ENCODE peak calls at places on chromosomes 12 and 14, in five cellular contexts. One of them, this sample, is unnamed.

GRCh38 chr12:1927751-1928351 is 9.4 kb upstream of the CACNA2D4 start:
- DNase-seq in DMS79 treated with DMSO at 0.1 percent for 48 hours: no peak
- DNase-seq in T-helper 1 cell: no peak
- DNase-seq in mesendoderm: peak
- DNase-seq in amniotic stem cell: no peak
- DNase-seq in this sample: no peak

GRCh38 chr14:53437858-53438257 is 284.7 kb upstream of the DDHD1 start:
- DNase-seq in T-helper 1 cell: no peak
- DNase-seq in mesendoderm: no peak
- DNase-seq in amniotic stem cell: no peak
- DNase-seq in DMS79 treated with DMSO at 0.1 percent for 48 hours: no peak
- DNase-seq in this sample: no peak

GRCh38 chr12:29889737-29890136 is 106.0 kb upstream of the TMTC1 start:
- DNase-seq in DMS79 treated with DMSO at 0.1 percent for 48 hours: no peak
- DNase-seq in mesendoderm: peak
- DNase-seq in T-helper 1 cell: no peak
- DNase-seq in amniotic stem cell: no peak
- DNase-seq in this sample: no peak

GRCh38 chr12:74538491-74539258 is 1.0 kb downstream of the ATXN7L3B start:
- DNase-seq in T-helper 1 cell: no peak
- DNase-seq in amniotic stem cell: no peak
- DNase-seq in DMS79 treated with DMSO at 0.1 percent for 48 hours: no peak
- DNase-seq in mesendoderm: peak
- DNase-seq in this sample: no peak

GRCh38 chr14:53516261-53516774 is 363.2 kb upstream of the DDHD1 start:
- DNase-seq in mesendoderm: no peak
- DNase-seq in T-helper 1 cell: no peak
- DNase-seq in DMS79 treated with DMSO at 0.1 percent for 48 hours: no peak
- DNase-seq in amniotic stem cell: peak
- DNase-seq in this sample: no peak

GRCh38 chr12:57627504-57628279 is 5.3 kb downstream of the B4GALNT1 start:
- DNase-seq in T-helper 1 cell: no peak
- DNase-seq in amniotic stem cell: no peak
- DNase-seq in DMS79 treated with DMSO at 0.1 percent for 48 hours: no peak
- DNase-seq in mesendoderm: no peak
- DNase-seq in this sample: no peak

GRCh38 chr14:75125617-75126016 is 1.2 kb downstream of the NEK9 start:
- DNase-seq in mesendoderm: no peak
- DNase-seq in amniotic stem cell: no peak
- DNase-seq in DMS79 treated with DMSO at 0.1 percent for 48 hours: no peak
- DNase-seq in T-helper 1 cell: no peak
- DNase-seq in this sample: no peak

GRCh38 chr14:101858791-101859537 is 97.5 kb downstream of the PPP2R5C start:
- DNase-seq in T-helper 1 cell: no peak
- DNase-seq in amniotic stem cell: no peak
- DNase-seq in DMS79 treated with DMSO at 0.1 percent for 48 hours: peak
- DNase-seq in mesendoderm: no peak
- DNase-seq in this sample: no peak

GRCh38 chr12:113373966-113374365 is 15.6 kb downstream of the PLBD2 start:
- DNase-seq in T-helper 1 cell: no peak
- DNase-seq in DMS79 treated with DMSO at 0.1 percent for 48 hours: no peak
- DNase-seq in mesendoderm: no peak
- DNase-seq in amniotic stem cell: no peak
- DNase-seq in this sample: no peak

GRCh38 chr14:98931911-98932310 is 340.1 kb downstream of the BCL11B start:
- DNase-seq in amniotic stem cell: no peak
- DNase-seq in DMS79 treated with DMSO at 0.1 percent for 48 hours: no peak
- DNase-seq in T-helper 1 cell: peak
- DNase-seq in mesendoderm: no peak
- DNase-seq in this sample: no peak

GRCh38 chr14:54637270-54637669 is 70.3 kb downstream of the SAMD4A start:
- DNase-seq in DMS79 treated with DMSO at 0.1 percent for 48 hours: no peak
- DNase-seq in T-helper 1 cell: no peak
- DNase-seq in mesendoderm: no peak
- DNase-seq in amniotic stem cell: no peak
- DNase-seq in this sample: no peak

GRCh38 chr12:4450551-4451112 is 5.0 kb upstream of the FGF6 start:
- DNase-seq in DMS79 treated with DMSO at 0.1 percent for 48 hours: no peak
- DNase-seq in mesendoderm: peak
- DNase-seq in T-helper 1 cell: no peak
- DNase-seq in amniotic stem cell: no peak
- DNase-seq in this sample: no peak

GRCh38 chr14:58805605-58806358 is 168.0 kb downstream of the DACT1 start:
- DNase-seq in DMS79 treated with DMSO at 0.1 percent for 48 hours: peak
- DNase-seq in T-helper 1 cell: no peak
- DNase-seq in amniotic stem cell: no peak
- DNase-seq in mesendoderm: no peak
- DNase-seq in this sample: peak

GRCh38 chr14:29926228-29926627 is 1.4 kb downstream of the PRKD1 start:
- DNase-seq in amniotic stem cell: no peak
- DNase-seq in mesendoderm: peak
- DNase-seq in DMS79 treated with DMSO at 0.1 percent for 48 hours: peak
- DNase-seq in T-helper 1 cell: no peak
- DNase-seq in this sample: no peak

GRCh38 chr12:68932701-68933563 is at the start of gene CPM:
- DNase-seq in mesendoderm: peak
- DNase-seq in T-helper 1 cell: peak
- DNase-seq in DMS79 treated with DMSO at 0.1 percent for 48 hours: peak
- DNase-seq in amniotic stem cell: peak
- DNase-seq in this sample: no peak

GRCh38 chr12:124740691-124741137 is 123.0 kb downstream of the SCARB1 start:
- DNase-seq in amniotic stem cell: no peak
- DNase-seq in mesendoderm: peak
- DNase-seq in T-helper 1 cell: no peak
- DNase-seq in DMS79 treated with DMSO at 0.1 percent for 48 hours: no peak
- DNase-seq in this sample: no peak

GRCh38 chr14:55438066-55438683 is 2.2 kb downstream of the TBPL2 start:
- DNase-seq in mesendoderm: peak
- DNase-seq in amniotic stem cell: no peak
- DNase-seq in DMS79 treated with DMSO at 0.1 percent for 48 hours: peak
- DNase-seq in T-helper 1 cell: no peak
- DNase-seq in this sample: peak

GRCh38 chr14:75654127-75654732 is 6.4 kb downstream of the ERG28 start:
- DNase-seq in mesendoderm: peak
- DNase-seq in T-helper 1 cell: peak
- DNase-seq in amniotic stem cell: peak
- DNase-seq in DMS79 treated with DMSO at 0.1 percent for 48 hours: peak
- DNase-seq in this sample: peak

GRCh38 chr12:47742253-47742825 is 16.3 kb downstream of the RAPGEF3 start:
- DNase-seq in DMS79 treated with DMSO at 0.1 percent for 48 hours: no peak
- DNase-seq in T-helper 1 cell: peak
- DNase-seq in amniotic stem cell: no peak
- DNase-seq in mesendoderm: peak
- DNase-seq in this sample: no peak

GRCh38 chr12:54311091-54311490 is 10.3 kb upstream of the NFE2 start:
- DNase-seq in T-helper 1 cell: no peak
- DNase-seq in mesendoderm: no peak
- DNase-seq in amniotic stem cell: no peak
- DNase-seq in DMS79 treated with DMSO at 0.1 percent for 48 hours: no peak
- DNase-seq in this sample: no peak

GRCh38 chr12:115810580-115810979 is 466.9 kb downstream of the MED13L start:
- DNase-seq in mesendoderm: no peak
- DNase-seq in DMS79 treated with DMSO at 0.1 percent for 48 hours: no peak
- DNase-seq in amniotic stem cell: no peak
- DNase-seq in T-helper 1 cell: no peak
- DNase-seq in this sample: no peak

GRCh38 chr14:102579696-102580551 is 12.5 kb upstream of the RCOR1 start:
- DNase-seq in T-helper 1 cell: no peak
- DNase-seq in DMS79 treated with DMSO at 0.1 percent for 48 hours: no peak
- DNase-seq in mesendoderm: no peak
- DNase-seq in amniotic stem cell: peak
- DNase-seq in this sample: peak

GRCh38 chr12:92585106-92585775 is 117.5 kb upstream of the PLEKHG7 start:
- DNase-seq in mesendoderm: no peak
- DNase-seq in amniotic stem cell: no peak
- DNase-seq in DMS79 treated with DMSO at 0.1 percent for 48 hours: no peak
- DNase-seq in T-helper 1 cell: no peak
- DNase-seq in this sample: no peak

GRCh38 chr14:59252772-59253500 is 64.5 kb downstream of the DAAM1 start:
- DNase-seq in T-helper 1 cell: no peak
- DNase-seq in amniotic stem cell: no peak
- DNase-seq in DMS79 treated with DMSO at 0.1 percent for 48 hours: no peak
- DNase-seq in mesendoderm: no peak
- DNase-seq in this sample: no peak

GRCh38 chr12:95949801-95950206 is 6.7 kb downstream of the AMDHD1 start:
- DNase-seq in T-helper 1 cell: no peak
- DNase-seq in amniotic stem cell: no peak
- DNase-seq in DMS79 treated with DMSO at 0.1 percent for 48 hours: no peak
- DNase-seq in mesendoderm: no peak
- DNase-seq in this sample: no peak

GRCh38 chr14:72553161-72553560 is 340.7 kb downstream of the DPF3 start:
- DNase-seq in DMS79 treated with DMSO at 0.1 percent for 48 hours: no peak
- DNase-seq in amniotic stem cell: no peak
- DNase-seq in mesendoderm: no peak
- DNase-seq in T-helper 1 cell: no peak
- DNase-seq in this sample: no peak

GRCh38 chr14:101862177-101862576 is 100.7 kb downstream of the PPP2R5C start:
- DNase-seq in T-helper 1 cell: no peak
- DNase-seq in mesendoderm: no peak
- DNase-seq in DMS79 treated with DMSO at 0.1 percent for 48 hours: no peak
- DNase-seq in amniotic stem cell: no peak
- DNase-seq in this sample: no peak

GRCh38 chr12:124862768-124863408 is 776 bp downstream of the SCARB1 start:
- DNase-seq in DMS79 treated with DMSO at 0.1 percent for 48 hours: peak
- DNase-seq in mesendoderm: peak
- DNase-seq in amniotic stem cell: no peak
- DNase-seq in T-helper 1 cell: no peak
- DNase-seq in this sample: no peak

GRCh38 chr12:94718114-94718513 is 67.8 kb upstream of the TMCC3 start:
- DNase-seq in amniotic stem cell: no peak
- DNase-seq in mesendoderm: peak
- DNase-seq in T-helper 1 cell: no peak
- DNase-seq in DMS79 treated with DMSO at 0.1 percent for 48 hours: no peak
- DNase-seq in this sample: no peak

GRCh38 chr12:5437122-5437521 is 5.2 kb downstream of the NTF3 start:
- DNase-seq in T-helper 1 cell: no peak
- DNase-seq in DMS79 treated with DMSO at 0.1 percent for 48 hours: no peak
- DNase-seq in mesendoderm: no peak
- DNase-seq in amniotic stem cell: no peak
- DNase-seq in this sample: no peak

GRCh38 chr12:113463746-113464743 is 7.6 kb downstream of the LHX5 start:
- DNase-seq in DMS79 treated with DMSO at 0.1 percent for 48 hours: no peak
- DNase-seq in mesendoderm: no peak
- DNase-seq in T-helper 1 cell: no peak
- DNase-seq in amniotic stem cell: no peak
- DNase-seq in this sample: no peak

GRCh38 chr14:103059556-103059955 is 2.2 kb upstream of the CDC42BPB start:
- DNase-seq in amniotic stem cell: no peak
- DNase-seq in mesendoderm: no peak
- DNase-seq in T-helper 1 cell: no peak
- DNase-seq in DMS79 treated with DMSO at 0.1 percent for 48 hours: no peak
- DNase-seq in this sample: no peak